ENCODE peak calls at places on chromosome 16, in eight cellular contexts. G, M, F, A, S, Y, Z and T are unnamed samples.

GRCh38 chr16:58537124-58537906 is 22.0 kb downstream of the SETD6 start:
- DNase-seq in Y (no peak), G (no peak), F (no peak), S (no peak), Z (no peak), A (no peak), M (no peak), T (no peak)

GRCh38 chr16:80604600-80605355 is 64.0 kb downstream of the DYNLRB2 start:
- DNase-seq in G (no peak), Y (no peak), A (no peak), Z (no peak), M (no peak), F (no peak), S (no peak), T (no peak)

GRCh38 chr16:85275533-85276249 is 163.4 kb upstream of the CIBAR2 start:
- DNase-seq in S (peak), Z (peak), G (peak), M (peak), A (peak), Y (peak), F (peak), T (peak)

GRCh38 chr16:69917739-69918138 is 33.4 kb upstream of the CLEC18A start:
- DNase-seq in A (peak), Y (no peak), M (no peak), G (no peak), F (no peak), Z (no peak), S (no peak), T (no peak)

GRCh38 chr16:67661101-67661661 is 421 bp downstream of the PARD6A start:
- DNase-seq in F (no peak), G (no peak), S (no peak), Z (no peak), A (peak), M (no peak), Y (no peak), T (no peak)

GRCh38 chr16:21959050-21959449 is 5.9 kb downstream of the UQCRC2 start:
- DNase-seq in F (no peak), G (no peak), A (no peak), S (no peak), M (no peak), Z (no peak), Y (no peak), T (no peak)

GRCh38 chr16:56889206-56889605 is 24.2 kb downstream of the SLC12A3 start:
- DNase-seq in M (no peak), S (no peak), Y (no peak), F (no peak), A (no peak), Z (no peak), G (no peak), T (no peak)

GRCh38 chr16:89828199-89828869 is at the start of gene SPIRE2:
- DNase-seq in G (peak), M (peak), S (peak), Z (peak), F (peak), A (peak), Y (peak), T (peak)

GRCh38 chr16:53605356-53605755 is 98.3 kb downstream of the RPGRIP1L start:
- DNase-seq in F (no peak), Y (no peak), M (no peak), S (no peak), G (no peak), A (no peak), Z (no peak), T (no peak)

GRCh38 chr16:89049484-89050118 is 44.1 kb upstream of the ACSF3 start:
- DNase-seq in F (no peak), M (no peak), S (no peak), Y (no peak), A (no peak), G (no peak), Z (no peak), T (no peak)

GRCh38 chr16:86550281-86550680 is 4.8 kb downstream of the MTHFSD start:
- DNase-seq in F (no peak), G (no peak), Z (no peak), Y (no peak), M (no peak), S (no peak), A (no peak), T (no peak)

GRCh38 chr16:82655315-82655714 is 28.5 kb downstream of the CDH13 start:
- DNase-seq in M (no peak), Y (peak), A (no peak), G (peak), Z (peak), S (no peak), F (no peak), T (no peak)

GRCh38 chr16:87229230-87230192 is 87.7 kb downstream of the C16orf95 start:
- DNase-seq in M (no peak), Z (no peak), F (no peak), A (no peak), S (no peak), G (no peak), Y (no peak), T (no peak)

GRCh38 chr16:12236491-12237030 is 260.0 kb downstream of the SNX29 start:
- DNase-seq in A (no peak), G (no peak), Z (no peak), S (no peak), Y (no peak), F (no peak), M (no peak), T (no peak)